ENCODE peak calls at places on chromosomes 12 and 14, in nine cellular contexts. One of them, this sample, is unnamed.
A peak's percentile ranks its signal among the peaks of the same experiment; 100 is the strongest.

GRCh38 chr12:6266431-6267006 is 44.0 kb upstream of the PLEKHG6 start:
- DNase-seq in H7: no peak
- DNase-seq in tibial artery: no peak
- DNase-seq in GM23248: no peak
- DNase-seq in mesenchymal stem cell: no peak
- DNase-seq in cardiac muscle cell: no peak
- DNase-seq in esophagus squamous epithelium: no peak
- DNase-seq in heart right ventricle: no peak
- DNase-seq in H1: no peak
- DNase-seq in this sample: no peak

GRCh38 chr14:23186913-23187654 is 3.6 kb upstream of the SLC7A8 start:
- DNase-seq in H7: peak; percentile 38
- DNase-seq in tibial artery: peak; percentile 49
- DNase-seq in GM23248: peak; percentile 77
- DNase-seq in mesenchymal stem cell: peak; percentile 71
- DNase-seq in cardiac muscle cell: peak; percentile 66
- DNase-seq in esophagus squamous epithelium: no peak
- DNase-seq in heart right ventricle: peak; percentile 38
- DNase-seq in H1: peak; percentile 51
- DNase-seq in this sample: no peak

GRCh38 chr12:124847675-124848074 is 16.0 kb downstream of the SCARB1 start:
- DNase-seq in H7: no peak
- DNase-seq in tibial artery: no peak
- DNase-seq in GM23248: peak; percentile 40
- DNase-seq in mesenchymal stem cell: no peak
- DNase-seq in cardiac muscle cell: no peak
- DNase-seq in esophagus squamous epithelium: no peak
- DNase-seq in heart right ventricle: no peak
- DNase-seq in H1: no peak
- DNase-seq in this sample: peak; percentile 23

GRCh38 chr12:126895946-126896520 is 1370.9 kb upstream of the TMEM132C start:
- DNase-seq in H7: no peak
- DNase-seq in tibial artery: no peak
- DNase-seq in GM23248: no peak
- DNase-seq in mesenchymal stem cell: no peak
- DNase-seq in cardiac muscle cell: no peak
- DNase-seq in esophagus squamous epithelium: no peak
- DNase-seq in heart right ventricle: no peak
- DNase-seq in H1: no peak
- DNase-seq in this sample: no peak

GRCh38 chr14:55073856-55074255 is 22.4 kb downstream of the MAPK1IP1L start:
- DNase-seq in H7: no peak
- DNase-seq in tibial artery: no peak
- DNase-seq in GM23248: peak; percentile 79
- DNase-seq in mesenchymal stem cell: peak; percentile 60
- DNase-seq in cardiac muscle cell: no peak
- DNase-seq in esophagus squamous epithelium: no peak
- DNase-seq in heart right ventricle: no peak
- DNase-seq in H1: peak; percentile 23
- DNase-seq in this sample: no peak

GRCh38 chr12:6363330-6364036 is 11.9 kb downstream of the SCNN1A start:
- DNase-seq in H7: peak; percentile 98
- DNase-seq in tibial artery: peak; percentile 63
- DNase-seq in GM23248: peak; percentile 92
- DNase-seq in mesenchymal stem cell: peak; percentile 64
- DNase-seq in cardiac muscle cell: peak; percentile 73
- DNase-seq in esophagus squamous epithelium: no peak
- DNase-seq in heart right ventricle: peak; percentile 72
- DNase-seq in H1: peak; percentile 82
- DNase-seq in this sample: peak; percentile 52

GRCh38 chr12:71477609-71478008 is 38.0 kb downstream of the LGR5 start:
- DNase-seq in H7: no peak
- DNase-seq in tibial artery: no peak
- DNase-seq in GM23248: peak; percentile 4
- DNase-seq in mesenchymal stem cell: peak; percentile 3
- DNase-seq in cardiac muscle cell: no peak
- DNase-seq in esophagus squamous epithelium: no peak
- DNase-seq in heart right ventricle: no peak
- DNase-seq in H1: no peak
- DNase-seq in this sample: no peak

GRCh38 chr12:83945871-83946270 is 966.7 kb downstream of the SLC6A15 start:
- DNase-seq in H7: no peak
- DNase-seq in tibial artery: no peak
- DNase-seq in GM23248: peak; percentile 66
- DNase-seq in mesenchymal stem cell: peak; percentile 44
- DNase-seq in cardiac muscle cell: no peak
- DNase-seq in esophagus squamous epithelium: no peak
- DNase-seq in heart right ventricle: no peak
- DNase-seq in H1: no peak
- DNase-seq in this sample: no peak

GRCh38 chr12:68538722-68539614 is 71.7 kb upstream of the RAP1B start:
- DNase-seq in H7: peak; percentile 63
- DNase-seq in tibial artery: peak; percentile 55
- DNase-seq in GM23248: peak; percentile 85
- DNase-seq in mesenchymal stem cell: peak; percentile 58
- DNase-seq in cardiac muscle cell: no peak
- DNase-seq in esophagus squamous epithelium: no peak
- DNase-seq in heart right ventricle: peak; percentile 83
- DNase-seq in H1: peak; percentile 51
- DNase-seq in this sample: peak; percentile 36

GRCh38 chr12:113961921-113962710 is 4.0 kb downstream of the RBM19 start:
- DNase-seq in H7: no peak
- DNase-seq in tibial artery: no peak
- DNase-seq in GM23248: peak; percentile 69
- DNase-seq in mesenchymal stem cell: peak; percentile 73
- DNase-seq in cardiac muscle cell: no peak
- DNase-seq in esophagus squamous epithelium: no peak
- DNase-seq in heart right ventricle: no peak
- DNase-seq in H1: no peak
- DNase-seq in this sample: no peak

GRCh38 chr14:89160437-89160836 is 256.6 kb downstream of the FOXN3 start:
- DNase-seq in H7: no peak
- DNase-seq in tibial artery: no peak
- DNase-seq in GM23248: no peak
- DNase-seq in mesenchymal stem cell: no peak
- DNase-seq in cardiac muscle cell: no peak
- DNase-seq in esophagus squamous epithelium: no peak
- DNase-seq in heart right ventricle: no peak
- DNase-seq in H1: no peak
- DNase-seq in this sample: no peak

DNA sequence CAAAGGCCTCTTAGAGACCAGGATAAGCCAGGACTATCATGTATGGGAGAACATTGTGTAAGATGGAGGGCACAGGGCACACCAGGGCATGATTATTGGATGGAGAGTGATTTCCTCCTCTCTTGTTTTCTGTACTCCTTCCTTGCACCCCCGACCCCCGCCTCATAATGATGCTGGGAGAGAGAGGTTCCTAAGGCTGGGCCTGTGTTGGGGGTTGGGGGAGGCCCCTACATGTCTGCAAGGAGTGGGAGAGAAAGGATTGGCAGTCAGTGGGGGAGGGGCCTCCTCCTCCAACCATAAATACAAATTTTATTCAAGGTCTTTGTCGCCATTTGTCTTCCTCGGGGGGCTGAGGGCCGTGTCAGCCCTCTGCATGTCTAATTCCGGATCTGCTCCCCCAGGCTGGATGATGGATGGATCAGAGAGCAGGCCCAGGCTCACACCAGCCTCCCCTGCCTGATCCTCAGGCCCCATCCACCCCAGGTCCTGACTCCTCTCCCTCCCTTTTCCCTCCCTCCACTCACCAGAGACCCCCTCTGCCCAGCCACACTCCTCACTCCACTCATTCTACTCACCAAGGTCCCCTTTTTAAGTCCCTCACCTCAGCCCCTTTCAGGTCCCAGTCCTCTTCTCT is 2.0 kb upstream of the C1QL4 start:
- DNase-seq in H7: no peak
- DNase-seq in tibial artery: no peak
- DNase-seq in GM23248: no peak
- DNase-seq in mesenchymal stem cell: no peak
- DNase-seq in cardiac muscle cell: no peak
- DNase-seq in esophagus squamous epithelium: no peak
- DNase-seq in heart right ventricle: no peak
- DNase-seq in H1: no peak
- DNase-seq in this sample: no peak
- H3K27me3 ChIP-seq in H7: peaks cover 96% of the 10 kb centered on the region
- H3K27me3 ChIP-seq in tibial artery: peaks cover 5% of the 10 kb centered on the region
- H3K27me3 ChIP-seq in GM23248: peaks cover 59% of the 10 kb centered on the region
- H3K27me3 ChIP-seq in mesenchymal stem cell: peaks cover 98% of the 10 kb centered on the region
- H3K27me3 ChIP-seq in cardiac muscle cell: peaks cover 100% of the 10 kb centered on the region
- H3K27me3 ChIP-seq in esophagus squamous epithelium: peaks cover 100% of the 10 kb centered on the region
- H3K27me3 ChIP-seq in heart right ventricle: peaks cover 82% of the 10 kb centered on the region
- H3K27me3 ChIP-seq in H1: peaks cover 92% of the 10 kb centered on the region
- H3K27me3 ChIP-seq in this sample: no peaks in the 10 kb centered on the region

GRCh38 chr12:51056242-51056641 is 8.1 kb downstream of the LETMD1 start:
- DNase-seq in H7: no peak
- DNase-seq in tibial artery: peak; percentile 36
- DNase-seq in GM23248: peak; percentile 93
- DNase-seq in mesenchymal stem cell: no peak
- DNase-seq in cardiac muscle cell: no peak
- DNase-seq in esophagus squamous epithelium: no peak
- DNase-seq in heart right ventricle: no peak
- DNase-seq in H1: no peak
- DNase-seq in this sample: peak; percentile 65

GRCh38 chr12:51059086-51059485 is 11.0 kb downstream of the LETMD1 start:
- DNase-seq in H7: no peak
- DNase-seq in tibial artery: no peak
- DNase-seq in GM23248: no peak
- DNase-seq in mesenchymal stem cell: no peak
- DNase-seq in cardiac muscle cell: no peak
- DNase-seq in esophagus squamous epithelium: no peak
- DNase-seq in heart right ventricle: no peak
- DNase-seq in H1: no peak
- DNase-seq in this sample: no peak

GRCh38 chr12:51049525-51049924 is 1.4 kb downstream of the LETMD1 start:
- DNase-seq in H7: no peak
- DNase-seq in tibial artery: no peak
- DNase-seq in GM23248: no peak
- DNase-seq in mesenchymal stem cell: no peak
- DNase-seq in cardiac muscle cell: no peak
- DNase-seq in esophagus squamous epithelium: no peak
- DNase-seq in heart right ventricle: no peak
- DNase-seq in H1: no peak
- DNase-seq in this sample: no peak

GRCh38 chr12:51051787-51052186 is 3.7 kb downstream of the LETMD1 start:
- DNase-seq in H7: no peak
- DNase-seq in tibial artery: no peak
- DNase-seq in GM23248: no peak
- DNase-seq in mesenchymal stem cell: no peak
- DNase-seq in cardiac muscle cell: no peak
- DNase-seq in esophagus squamous epithelium: no peak
- DNase-seq in heart right ventricle: no peak
- DNase-seq in H1: no peak
- DNase-seq in this sample: no peak

DNA sequence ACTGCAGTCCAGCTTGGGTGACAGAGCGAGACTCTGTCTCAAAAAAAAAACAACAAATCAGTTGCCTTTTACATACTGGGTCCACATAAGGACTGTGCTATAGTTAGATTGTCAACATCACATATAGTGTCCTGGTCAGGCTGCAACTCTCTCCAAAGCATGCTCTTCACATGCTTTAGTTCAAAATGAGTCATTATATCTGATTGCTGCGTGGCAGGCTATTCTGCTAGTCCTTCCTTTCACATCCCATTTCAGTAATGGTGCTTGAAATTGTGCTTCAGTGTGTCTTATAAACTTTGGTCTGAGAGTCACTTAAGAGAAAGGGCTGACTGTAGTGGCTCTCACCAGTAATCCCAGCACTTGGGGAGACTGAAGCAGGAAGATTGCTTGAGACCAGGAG is 6.9 kb downstream of the LETMD1 start:
- DNase-seq in H7: no peak
- DNase-seq in tibial artery: no peak
- DNase-seq in GM23248: no peak
- DNase-seq in mesenchymal stem cell: no peak
- DNase-seq in cardiac muscle cell: no peak
- DNase-seq in esophagus squamous epithelium: no peak
- DNase-seq in heart right ventricle: no peak
- DNase-seq in H1: no peak
- DNase-seq in this sample: no peak
- H3K36me3 ChIP-seq in H7: peaks cover 26% of the 10 kb centered on the region
- H3K36me3 ChIP-seq in tibial artery: peaks cover 55% of the 10 kb centered on the region
- H3K36me3 ChIP-seq in GM23248: peaks cover 35% of the 10 kb centered on the region
- H3K36me3 ChIP-seq in mesenchymal stem cell: peaks cover 79% of the 10 kb centered on the region
- H3K36me3 ChIP-seq in cardiac muscle cell: peaks cover 38% of the 10 kb centered on the region
- H3K36me3 ChIP-seq in esophagus squamous epithelium: peaks cover 19% of the 10 kb centered on the region
- H3K36me3 ChIP-seq in heart right ventricle: peaks cover 41% of the 10 kb centered on the region
- H3K36me3 ChIP-seq in H1: peaks cover 6% of the 10 kb centered on the region
- H3K36me3 ChIP-seq in this sample: peaks cover 80% of the 10 kb centered on the region

GRCh38 chr14:76351941-76352340 is 24.0 kb upstream of the ESRRB start:
- DNase-seq in H7: no peak
- DNase-seq in tibial artery: no peak
- DNase-seq in GM23248: no peak
- DNase-seq in mesenchymal stem cell: no peak
- DNase-seq in cardiac muscle cell: no peak
- DNase-seq in esophagus squamous epithelium: no peak
- DNase-seq in heart right ventricle: no peak
- DNase-seq in H1: no peak
- DNase-seq in this sample: no peak

GRCh38 chr14:76350671-76351070 is 25.3 kb upstream of the ESRRB start:
- DNase-seq in H7: no peak
- DNase-seq in tibial artery: no peak
- DNase-seq in GM23248: no peak
- DNase-seq in mesenchymal stem cell: no peak
- DNase-seq in cardiac muscle cell: no peak
- DNase-seq in esophagus squamous epithelium: no peak
- DNase-seq in heart right ventricle: no peak
- DNase-seq in H1: no peak
- DNase-seq in this sample: no peak

GRCh38 chr14:76352639-76353281 is 23.2 kb upstream of the ESRRB start:
- DNase-seq in H7: peak; percentile 93
- DNase-seq in tibial artery: no peak
- DNase-seq in GM23248: peak; percentile 63
- DNase-seq in mesenchymal stem cell: peak; percentile 38
- DNase-seq in cardiac muscle cell: peak; percentile 89
- DNase-seq in esophagus squamous epithelium: no peak
- DNase-seq in heart right ventricle: peak; percentile 56
- DNase-seq in H1: peak; percentile 97
- DNase-seq in this sample: peak; percentile 38

GRCh38 chr14:76348898-76349297 is 27.0 kb upstream of the ESRRB start:
- DNase-seq in H7: peak; percentile 35
- DNase-seq in tibial artery: peak; percentile 25
- DNase-seq in GM23248: peak; percentile 65
- DNase-seq in mesenchymal stem cell: peak; percentile 68
- DNase-seq in cardiac muscle cell: no peak
- DNase-seq in esophagus squamous epithelium: no peak
- DNase-seq in heart right ventricle: peak; percentile 79
- DNase-seq in H1: no peak
- DNase-seq in this sample: peak; percentile 73

GRCh38 chr14:76349993-76350392 is 25.9 kb upstream of the ESRRB start:
- DNase-seq in H7: no peak
- DNase-seq in tibial artery: no peak
- DNase-seq in GM23248: no peak
- DNase-seq in mesenchymal stem cell: no peak
- DNase-seq in cardiac muscle cell: no peak
- DNase-seq in esophagus squamous epithelium: no peak
- DNase-seq in heart right ventricle: no peak
- DNase-seq in H1: no peak
- DNase-seq in this sample: no peak
- H3K27me3 ChIP-seq in H7: peaks cover 5% of the 10 kb centered on the region
- H3K27me3 ChIP-seq in tibial artery: no peaks in the 10 kb centered on the region
- H3K27me3 ChIP-seq in GM23248: no peaks in the 10 kb centered on the region
- H3K27me3 ChIP-seq in mesenchymal stem cell: peaks cover 28% of the 10 kb centered on the region
- H3K27me3 ChIP-seq in cardiac muscle cell: peaks cover 30% of the 10 kb centered on the region
- H3K27me3 ChIP-seq in esophagus squamous epithelium: peaks cover 46% of the 10 kb centered on the region
- H3K27me3 ChIP-seq in heart right ventricle: peaks cover 10% of the 10 kb centered on the region
- H3K27me3 ChIP-seq in H1: peaks cover 7% of the 10 kb centered on the region
- H3K27me3 ChIP-seq in this sample: no peaks in the 10 kb centered on the region

GRCh38 chr14:73208390-73208789 is 28.9 kb upstream of the PAPLN start:
- DNase-seq in H7: no peak
- DNase-seq in tibial artery: no peak
- DNase-seq in GM23248: no peak
- DNase-seq in mesenchymal stem cell: no peak
- DNase-seq in cardiac muscle cell: no peak
- DNase-seq in esophagus squamous epithelium: no peak
- DNase-seq in heart right ventricle: no peak
- DNase-seq in H1: no peak
- DNase-seq in this sample: no peak
- H3K36me3 ChIP-seq in H7: peaks cover 20% of the 10 kb centered on the region
- H3K36me3 ChIP-seq in tibial artery: peaks cover 58% of the 10 kb centered on the region
- H3K36me3 ChIP-seq in GM23248: peaks cover 50% of the 10 kb centered on the region
- H3K36me3 ChIP-seq in mesenchymal stem cell: peaks cover 80% of the 10 kb centered on the region
- H3K36me3 ChIP-seq in cardiac muscle cell: peaks cover 49% of the 10 kb centered on the region
- H3K36me3 ChIP-seq in esophagus squamous epithelium: peaks cover 17% of the 10 kb centered on the region
- H3K36me3 ChIP-seq in heart right ventricle: peaks cover 46% of the 10 kb centered on the region
- H3K36me3 ChIP-seq in H1: peaks cover 5% of the 10 kb centered on the region
- H3K36me3 ChIP-seq in this sample: peaks cover 14% of the 10 kb centered on the region

This sample was measured in MG63.